ENCODE peak calls at places on chromosomes 5 and 9, in seven cellular contexts. H is left ventricle myocardium inferior, C is astrocyte of the cerebellum, U is kidney, Q is stomach, W is PC-9, P is heart left ventricle. S is an unnamed sample.
A peak's percentile ranks its signal among the peaks of the same experiment; 100 is the strongest.

GRCh38 chr9:13324988-13325387 is 45.5 kb upstream of the MPDZ start:
- DNase-seq in P (no peak), Q (no peak), H (no peak), U (no peak), W (no peak), C (no peak), S (no peak)

GRCh38 chr9:95107001-95107749 is 210.3 kb downstream of the FANCC start:
- DNase-seq in H (no peak), Q (no peak), C (peak; percentile 98), P (peak; percentile 62), U (peak; percentile 78), W (no peak), S (peak; percentile 60)

GRCh38 chr5:138444774-138445546 is 6.1 kb downstream of the REEP2 start:
- DNase-seq in P (no peak), U (no peak), Q (no peak), C (no peak), H (no peak), W (no peak), S (no peak)

GRCh38 chr5:1001406-1002270 is 7.0 kb upstream of the NKD2 start:
- DNase-seq in W (no peak), U (peak; percentile 39), C (no peak), H (peak; percentile 10), P (no peak), Q (peak; percentile 23), S (peak; percentile 6)

GRCh38 chr5:82183828-82184227 is 94.3 kb downstream of the RPS23 start:
- DNase-seq in Q (no peak), W (no peak), U (no peak), H (no peak), C (no peak), P (no peak), S (no peak)

GRCh38 chr9:101477214-101477613 is 41.6 kb upstream of the ALDOB start:
- DNase-seq in H (no peak), W (no peak), Q (no peak), U (no peak), C (no peak), P (no peak), S (no peak)

GRCh38 chr5:157549283-157549629 is 26.3 kb downstream of the ADAM19 start:
- DNase-seq in H (no peak), Q (no peak), U (no peak), C (no peak), W (peak; percentile 73), P (no peak), S (no peak)

GRCh38 chr5:154813736-154814135 is 36.7 kb downstream of the FAXDC2 start:
- DNase-seq in C (no peak), P (no peak), Q (no peak), W (no peak), H (no peak), U (no peak), S (no peak)

GRCh38 chr5:142770650-142771609 is 753 bp downstream of the ARHGAP26 start:
- DNase-seq in P (peak; percentile 55), C (no peak), H (peak; percentile 51), U (peak; percentile 87), W (peak; percentile 59), Q (peak; percentile 64), S (peak; percentile 59)

GRCh38 chr9:134287591-134288518 is 38.4 kb upstream of the RXRA start:
- DNase-seq in U (peak; percentile 55), P (no peak), W (no peak), H (peak; percentile 9), C (no peak), Q (no peak), S (no peak)

GRCh38 chr9:98654247-98654646 is 54.5 kb downstream of the GABBR2 start:
- DNase-seq in W (no peak), U (no peak), H (no peak), Q (no peak), C (peak; percentile 16), P (no peak), S (no peak)

GRCh38 chr5:55534436-55535198 is at the start of gene PLPP1:
- DNase-seq in P (peak; percentile 95), H (peak; percentile 92), W (peak; percentile 72), C (peak; percentile 44), Q (peak; percentile 91), U (peak; percentile 98), S (peak; percentile 93)

GRCh38 chr5:176624916-176625315 is 5.4 kb downstream of the SNCB start:
- DNase-seq in W (no peak), P (no peak), U (no peak), C (no peak), Q (no peak), H (no peak), S (no peak)

GRCh38 chr5:19806756-19807155 is 181.2 kb downstream of the CDH18 start:
- DNase-seq in C (no peak), Q (no peak), H (no peak), U (no peak), W (no peak), P (no peak), S (no peak)

GRCh38 chr5:1281038-1281882 is 13.6 kb downstream of the TERT start:
- DNase-seq in U (peak; percentile 37), C (no peak), P (no peak), W (no peak), Q (no peak), H (no peak), S (no peak)

GRCh38 chr9:27117489-27118135 is 8.6 kb downstream of the TEK start:
- DNase-seq in P (peak; percentile 77), C (no peak), U (peak; percentile 81), Q (peak; percentile 70), H (peak; percentile 81), W (peak; percentile 68), S (peak; percentile 78)

GRCh38 chr5:91311697-91312501 is 71.2 kb downstream of the ARRDC3 start:
- DNase-seq in W (peak; percentile 98), Q (peak; percentile 50), U (peak; percentile 88), H (peak; percentile 49), P (peak; percentile 56), C (peak; percentile 99), S (peak; percentile 56)

GRCh38 chr5:135033866-135034185 is 202 bp downstream of the PITX1 start:
- DNase-seq in H (no peak), U (no peak), C (no peak), W (no peak), P (no peak), Q (no peak), S (no peak)

GRCh38 chr9:14096182-14096922 is 217.6 kb downstream of the NFIB start:
- DNase-seq in U (no peak), H (no peak), W (no peak), P (peak; percentile 53), C (peak; percentile 92), Q (peak; percentile 45), S (no peak)

GRCh38 chr5:55440188-55440646 is 94.5 kb downstream of the PLPP1 start:
- DNase-seq in W (no peak), P (no peak), C (no peak), U (no peak), Q (no peak), H (no peak), S (no peak)

GRCh38 chr5:9865574-9865973 is 235.4 kb upstream of the TAS2R1 start:
- DNase-seq in H (no peak), Q (no peak), U (no peak), W (no peak), P (no peak), C (no peak), S (no peak)

GRCh38 chr5:177049285-177049684 is 26.8 kb downstream of the ZNF346 start:
- DNase-seq in Q (no peak), C (no peak), U (no peak), W (no peak), H (no peak), P (no peak), S (no peak)

GRCh38 chr5:4531756-4532704 is 608.1 kb upstream of the ADAMTS16 start:
- DNase-seq in C (no peak), W (no peak), H (no peak), Q (no peak), P (no peak), U (no peak), S (no peak)

GRCh38 chr5:4533457-4534105 is 606.5 kb upstream of the ADAMTS16 start:
- DNase-seq in W (no peak), Q (no peak), P (no peak), U (no peak), C (peak; percentile 16), H (no peak), S (no peak)

GRCh38 chr5:4537489-4537888 is 602.6 kb upstream of the ADAMTS16 start:
- DNase-seq in Q (no peak), W (no peak), P (no peak), C (no peak), H (no peak), U (no peak), S (no peak)

DNA sequence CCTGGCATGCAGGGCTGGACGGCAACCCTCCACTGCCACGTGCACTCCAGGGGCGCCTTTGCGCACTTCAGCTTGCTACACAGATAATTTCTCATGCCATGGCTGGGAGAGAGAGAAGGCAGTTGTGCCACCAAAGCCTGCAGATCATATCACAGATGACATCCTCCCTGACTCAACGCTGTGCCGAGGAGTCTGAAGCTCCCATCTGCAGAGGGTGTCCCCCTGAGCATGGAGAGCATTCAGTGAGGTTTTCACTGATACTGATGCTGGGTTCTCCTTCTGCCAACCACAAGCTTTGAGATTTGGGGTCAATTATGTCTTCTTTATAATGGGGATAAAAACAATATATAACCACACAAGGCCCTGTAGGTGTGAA is 607.4 kb upstream of the ADAMTS16 start:
- DNase-seq in Q (no peak), W (no peak), C (no peak), H (no peak), P (no peak), U (no peak), S (no peak)
- H3K4me3 ChIP-seq in Q (no peak overlapping the region), W (no peak overlapping the region), C (no peak overlapping the region), H (no peak overlapping the region), P (no peak overlapping the region), U (no peak overlapping the region), S (no peak overlapping the region)

GRCh38 chr5:38557309-38557710 is 864 bp upstream of the LIFR start:
- DNase-seq in Q (peak; percentile 36), P (no peak), C (peak; percentile 11), H (no peak), U (no peak), W (no peak), S (peak; percentile 20)
- H3K4me3 ChIP-seq in Q (peak overlapping the region; percentile 92), P (peak overlapping the region; percentile 66), C (peak overlapping the region; percentile 83), H (peak overlapping the region; percentile 87), U (peak overlapping the region; percentile 82), W (peak overlapping the region; percentile 97), S (peak overlapping the region; percentile 82)

GRCh38 chr9:121122450-121123032 is 47.8 kb downstream of the CNTRL start:
- DNase-seq in C (no peak), W (no peak), U (no peak), P (no peak), Q (no peak), H (no peak), S (no peak)
- H3K4me3 ChIP-seq in C (peak overlapping the region; percentile 36), W (peak overlapping the region; percentile 59), U (peak overlapping the region; percentile 83), P (peak overlapping the region; percentile 53), Q (peak overlapping the region; percentile 53), H (peak overlapping the region; percentile 67), S (peak overlapping the region; percentile 49)

GRCh38 chr9:127985011-127985410 is 4.2 kb upstream of the EEIG1 start:
- DNase-seq in U (no peak), W (no peak), P (no peak), Q (no peak), C (no peak), H (no peak), S (no peak)

GRCh38 chr9:127980706-127981558 is at the start of gene EEIG1:
- DNase-seq in W (peak; percentile 73), P (peak; percentile 97), C (peak; percentile 65), U (peak; percentile 99), H (peak; percentile 97), Q (peak; percentile 96), S (peak; percentile 98)

GRCh38 chr9:127982912-127983311 is 2.1 kb upstream of the EEIG1 start:
- DNase-seq in W (no peak), C (no peak), Q (no peak), P (no peak), H (no peak), U (peak; percentile 32), S (no peak)

GRCh38 chr9:127981559-127982121 is 851 bp upstream of the EEIG1 start:
- DNase-seq in C (no peak), U (no peak), P (no peak), H (no peak), Q (no peak), W (no peak), S (no peak)

GRCh38 chr9:127983847-127984289 is 3.1 kb upstream of the EEIG1 start:
- DNase-seq in Q (no peak), W (no peak), U (no peak), C (no peak), P (no peak), H (no peak), S (no peak)
- H3K4me3 ChIP-seq in Q (no peak overlapping the region), W (no peak overlapping the region), U (no peak overlapping the region), C (no peak overlapping the region), P (no peak overlapping the region), H (no peak overlapping the region), S (no peak overlapping the region)